ENCODE peak calls at places on chromosomes 2 and 18, in nine cellular contexts. Z is psoas muscle, Q is heart right ventricle, X is cardiac fibroblast, J is IMR-90, A is left ventricle myocardium inferior, E is bronchial epithelial cell, D is foreskin fibroblast, I is AG09309. Y is an unnamed sample.
A peak's percentile ranks its signal among the peaks of the same experiment; 100 is the strongest.

GRCh38 chr2:237556773-237557632 is 9.4 kb upstream of the PRLH start:
- DNase-seq in Z (no peak), Q (no peak), X (no peak), J (peak; percentile 12), A (no peak), E (no peak), D (no peak), I (no peak), Y (peak; percentile 30)

GRCh38 chr18:46213295-46213694 is 109.1 kb downstream of the HAUS1 start:
- DNase-seq in Z (no peak), Q (no peak), X (peak; percentile 44), J (no peak), A (no peak), E (peak; percentile 31), D (no peak), I (no peak), Y (peak; percentile 27)

GRCh38 chr2:238339814-238340213 is 19.5 kb downstream of the TRAF3IP1 start:
- DNase-seq in Z (no peak), Q (no peak), X (no peak), J (no peak), A (no peak), E (no peak), D (no peak), I (no peak), Y (no peak)

GRCh38 chr2:195677884-195678283 is 20.9 kb downstream of the SLC39A10 start:
- DNase-seq in Z (no peak), Q (no peak), X (no peak), J (no peak), A (no peak), E (peak; percentile 26), D (no peak), I (no peak), Y (no peak)

GRCh38 chr18:25284278-25284677 is 67.7 kb downstream of the ZNF521 start:
- DNase-seq in Z (no peak), Q (no peak), X (peak; percentile 27), J (no peak), A (no peak), E (no peak), D (no peak), I (no peak), Y (no peak)

GRCh38 chr2:147865560-147865959 is 20.7 kb downstream of the ACVR2A start:
- DNase-seq in Z (no peak), Q (no peak), X (no peak), J (no peak), A (no peak), E (peak; percentile 55), D (no peak), I (no peak), Y (no peak)

GRCh38 chr2:237483018-237483731 is 3.9 kb upstream of the MLPH start:
- DNase-seq in Z (no peak), Q (no peak), X (peak; percentile 58), J (peak; percentile 77), A (no peak), E (peak; percentile 84), D (peak; percentile 87), I (peak; percentile 21), Y (peak; percentile 85)

GRCh38 chr2:201798252-201798918 is 8.0 kb upstream of the CDK15 start:
- DNase-seq in Z (no peak), Q (no peak), X (peak; percentile 31), J (peak; percentile 96), A (no peak), E (peak; percentile 88), D (peak; percentile 82), I (peak; percentile 90), Y (peak; percentile 70)

GRCh38 chr2:65320042-65320711 is 92.5 kb downstream of the ACTR2 start:
- DNase-seq in Z (peak; percentile 55), Q (peak; percentile 33), X (peak; percentile 81), J (peak; percentile 98), A (no peak), E (peak; percentile 98), D (peak; percentile 87), I (peak; percentile 83), Y (peak; percentile 89)

GRCh38 chr2:104474725-104475124 is 379.2 kb upstream of the POU3F3 start:
- DNase-seq in Z (no peak), Q (no peak), X (no peak), J (no peak), A (no peak), E (no peak), D (no peak), I (no peak), Y (no peak)

GRCh38 chr2:120862254-120863172 is 126.8 kb downstream of the GLI2 start:
- DNase-seq in Z (no peak), Q (no peak), X (no peak), J (no peak), A (no peak), E (no peak), D (no peak), I (no peak), Y (peak; percentile 51)

GRCh38 chr2:240614391-240614790 is 10.9 kb upstream of the GPR35 start:
- DNase-seq in Z (no peak), Q (peak; percentile 1), X (no peak), J (no peak), A (no peak), E (no peak), D (no peak), I (no peak), Y (no peak)

GRCh38 chr2:160687629-160688028 is 194.0 kb upstream of the RBMS1 start:
- DNase-seq in Z (no peak), Q (no peak), X (no peak), J (no peak), A (no peak), E (no peak), D (no peak), I (no peak), Y (no peak)

GRCh38 chr2:236698008-236698407 is 128.4 kb downstream of the ACKR3 start:
- DNase-seq in Z (no peak), Q (no peak), X (no peak), J (no peak), A (no peak), E (no peak), D (no peak), I (no peak), Y (no peak)

GRCh38 chr2:71592181-71592711 is 138.9 kb downstream of the DYSF start:
- DNase-seq in Z (no peak), Q (no peak), X (no peak), J (no peak), A (no peak), E (no peak), D (no peak), I (no peak), Y (peak; percentile 45)

GRCh38 chr2:66862871-66863650 is 428.1 kb downstream of the MEIS1 start:
- DNase-seq in Z (no peak), Q (no peak), X (peak; percentile 77), J (peak; percentile 90), A (no peak), E (peak; percentile 34), D (peak; percentile 54), I (no peak), Y (peak; percentile 94)

GRCh38 chr2:46784278-46784677 is 131.3 kb downstream of the MCFD2 start:
- DNase-seq in Z (no peak), Q (no peak), X (no peak), J (no peak), A (no peak), E (no peak), D (no peak), I (no peak), Y (no peak)

DNA sequence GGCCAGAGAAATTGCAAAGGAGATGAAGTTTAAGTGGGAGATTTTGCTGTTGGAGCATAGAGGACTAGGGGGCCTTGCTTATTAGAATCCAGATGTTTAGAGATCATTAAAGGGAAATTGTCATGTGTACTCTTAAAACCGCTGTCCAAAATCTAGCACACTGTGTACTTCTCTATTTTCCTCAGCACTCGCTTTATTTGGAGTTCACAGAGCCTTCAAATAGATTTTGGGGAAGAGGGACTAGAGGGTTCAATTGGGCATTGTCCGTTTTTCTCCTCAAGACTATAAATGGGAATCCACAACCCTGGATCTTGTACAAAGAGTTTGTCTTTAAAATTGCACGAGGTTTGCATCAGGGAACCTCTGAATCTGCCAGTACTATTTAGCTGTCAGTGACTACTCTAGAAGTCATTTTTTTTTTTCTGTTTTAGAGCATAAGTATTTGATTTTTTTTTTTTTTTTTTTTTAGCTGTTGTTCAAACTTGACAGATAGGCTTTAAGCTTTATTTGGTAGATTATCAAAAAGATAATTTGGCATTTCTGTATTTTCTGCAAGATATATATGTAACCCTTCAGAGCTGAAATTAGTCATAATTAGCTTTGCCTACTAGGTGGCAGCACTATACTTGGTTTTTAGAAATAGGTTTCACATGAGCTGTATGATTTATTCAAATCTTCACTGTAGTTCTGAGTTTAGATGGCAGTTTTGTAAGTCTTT is 14.2 kb downstream of the PMS1 start:
- DNase-seq in Z (no peak), Q (no peak), X (peak; percentile 75), J (peak; percentile 74), A (no peak), E (peak; percentile 55), D (peak; percentile 44), I (peak; percentile 44), Y (peak; percentile 63)
- TF ChIP-seq CTCF in Z (peak; percentile 55), Q (peak; percentile 55), X (peak; percentile 46), J (peak; percentile 70), A (peak; percentile 47), E (peak; percentile 36), D (peak; percentile 36), I (peak; percentile 42), Y (peak; percentile 56)

DNA sequence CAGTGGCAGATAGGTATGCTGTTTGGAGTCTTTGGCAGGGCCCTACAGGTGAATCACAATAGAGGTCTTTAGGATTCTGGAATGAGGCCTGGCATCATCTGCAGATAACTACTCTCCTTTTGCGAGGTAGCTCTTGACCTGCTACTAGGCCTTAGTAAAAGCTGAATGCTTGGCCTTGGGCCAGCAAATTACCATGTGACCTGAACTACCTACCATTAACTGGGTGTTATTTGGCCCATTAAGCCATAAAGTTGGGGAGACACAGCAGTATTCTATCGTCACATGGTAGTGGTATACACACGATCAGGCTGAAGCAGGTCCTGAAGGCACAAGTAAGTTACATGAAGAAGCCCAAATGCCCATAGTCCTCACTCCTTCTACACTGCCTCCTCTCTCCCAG is 178.2 kb downstream of the PPP1R1C start:
- DNase-seq in Z (no peak), Q (no peak), X (no peak), J (no peak), A (no peak), E (peak; percentile 12), D (no peak), I (no peak), Y (no peak)
- TF ChIP-seq CTCF in Z (no peak), Q (no peak), X (no peak), J (no peak), A (no peak), E (no peak), D (no peak), I (no peak), Y (no peak)

GRCh38 chr2:85561280-85562212 is at the start of gene GGCX:
- DNase-seq in Z (peak; percentile 97), Q (peak; percentile 97), X (peak; percentile 95), J (peak; percentile 92), A (peak; percentile 96), E (peak; percentile 85), D (peak; percentile 92), I (peak; percentile 52), Y (peak; percentile 96)
- TF ChIP-seq CTCF in Z (peak; percentile 11), Q (peak; percentile 28), X (no peak), J (peak; percentile 31), A (no peak), E (peak; percentile 15), D (no peak), I (no peak), Y (peak; percentile 30)

DNA sequence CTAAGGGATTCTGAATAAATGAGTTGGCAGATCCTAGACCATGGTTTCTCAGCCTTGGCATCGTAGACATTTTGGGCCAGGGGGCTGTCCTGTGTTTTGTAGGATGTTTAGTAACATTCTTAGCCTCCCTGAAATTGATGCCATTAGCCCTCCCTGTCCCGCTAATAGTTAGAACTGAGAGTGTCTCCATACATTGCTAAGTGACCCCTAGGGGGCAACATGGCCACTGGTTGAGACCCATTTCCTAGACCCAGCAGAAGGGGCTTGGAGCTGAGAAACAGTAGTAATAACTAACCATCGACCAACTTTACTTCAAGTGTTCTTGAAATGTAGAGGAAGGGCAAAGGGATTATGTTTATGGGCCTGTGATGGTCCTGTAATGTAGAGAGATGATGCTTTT is 40.8 kb downstream of the KCMF1 start:
- DNase-seq in Z (no peak), Q (no peak), X (no peak), J (no peak), A (no peak), E (no peak), D (no peak), I (no peak), Y (no peak)
- TF ChIP-seq CTCF in Z (no peak), Q (no peak), X (peak; percentile 12), J (no peak), A (no peak), E (peak; percentile 11), D (no peak), I (peak; percentile 11), Y (peak; percentile 8)

Y was measured in fibroblast of villous mesenchyme.